ENCODE peak calls at places on chromosomes 5 and 9, in seven cellular contexts. D, H, N, O, G, E and U are unnamed samples.

GRCh38 chr5:45796959-45797553 is 100.9 kb upstream of the HCN1 start:
- DNase-seq in D (no peak), O (no peak), G (peak; percentile 9), E (no peak), N (no peak), H (no peak), U (no peak)

GRCh38 chr9:111621895-111622480 is 9.1 kb upstream of the DNAJC25 start:
- DNase-seq in O (no peak), E (peak; percentile 54), H (no peak), N (peak; percentile 15), D (peak; percentile 63), G (peak; percentile 52), U (no peak)

GRCh38 chr5:143263272-143263810 is 140.1 kb downstream of the NR3C1 start:
- DNase-seq in N (no peak), O (no peak), D (peak; percentile 15), E (no peak), G (peak; percentile 52), H (no peak), U (no peak)

GRCh38 chr5:75054110-75054930 is 2.0 kb upstream of the GCNT4 start:
- DNase-seq in N (no peak), H (no peak), O (no peak), E (no peak), D (peak; percentile 72), G (no peak), U (no peak)

GRCh38 chr5:140966293-140967225 is at the start of gene PCDHAC2:
- DNase-seq in H (peak; percentile 34), N (no peak), D (peak; percentile 18), G (peak; percentile 60), O (no peak), E (no peak), U (no peak)

GRCh38 chr9:124248066-124248465 is 9.7 kb upstream of the NEK6 start:
- DNase-seq in E (peak; percentile 31), G (no peak), N (no peak), H (no peak), D (no peak), O (no peak), U (no peak)

GRCh38 chr5:16578474-16578883 is 38.3 kb downstream of the RETREG1 start:
- DNase-seq in G (no peak), E (no peak), O (no peak), N (no peak), D (no peak), H (peak; percentile 84), U (no peak)

GRCh38 chr9:126301985-126302603 is 24.5 kb upstream of the MVB12B start:
- DNase-seq in G (peak; percentile 74), N (peak; percentile 42), E (peak; percentile 72), O (peak; percentile 30), H (peak; percentile 67), D (peak; percentile 77), U (peak; percentile 37)

GRCh38 chr9:87118594-87118993 is 171.3 kb upstream of the GAS1 start:
- DNase-seq in H (no peak), G (no peak), N (no peak), D (no peak), O (no peak), E (peak; percentile 28), U (no peak)

GRCh38 chr5:173800340-173800739 is 87.8 kb upstream of the CPEB4 start:
- DNase-seq in H (no peak), D (no peak), E (peak; percentile 29), G (no peak), O (no peak), N (no peak), U (no peak)

GRCh38 chr9:5389109-5389732 is 48.5 kb downstream of the PLGRKT start:
- DNase-seq in H (no peak), O (no peak), N (no peak), D (peak; percentile 53), E (peak; percentile 88), G (peak; percentile 73), U (peak; percentile 54)

GRCh38 chr9:130268521-130269131 is 3.1 kb downstream of the HMCN2 start:
- DNase-seq in G (no peak), E (no peak), N (no peak), O (no peak), H (peak; percentile 96), D (no peak), U (no peak)

GRCh38 chr9:20292002-20292401 is 330.3 kb downstream of the MLLT3 start:
- DNase-seq in D (no peak), E (peak; percentile 44), O (no peak), N (no peak), G (no peak), H (no peak), U (no peak)

GRCh38 chr9:91949293-91949945 is 609 bp downstream of the ROR2 start:
- DNase-seq in G (no peak), D (no peak), E (peak; percentile 6), N (no peak), H (peak; percentile 12), O (no peak), U (no peak)

GRCh38 chr9:83509372-83509771 is 28.8 kb downstream of the FRMD3 start:
- DNase-seq in O (no peak), G (no peak), H (no peak), D (peak; percentile 58), N (no peak), E (peak; percentile 96), U (no peak)

GRCh38 chr5:131541766-131542165 is 93.3 kb downstream of the RAPGEF6 start:
- DNase-seq in E (no peak), O (no peak), H (no peak), N (no peak), D (no peak), G (peak; percentile 78), U (no peak)

GRCh38 chr5:122586351-122586750 is 188.5 kb upstream of the SNX2 start:
- DNase-seq in E (peak; percentile 46), N (no peak), H (no peak), O (no peak), D (peak; percentile 72), G (no peak), U (peak; percentile 8)

GRCh38 chr5:31052937-31053658 is 140.4 kb upstream of the CDH6 start:
- DNase-seq in N (no peak), D (no peak), E (no peak), O (no peak), G (peak; percentile 77), H (no peak), U (no peak)

GRCh38 chr5:153158608-153159007 is 331.9 kb upstream of the GRIA1 start:
- DNase-seq in E (no peak), D (no peak), G (no peak), N (no peak), H (peak; percentile 58), O (no peak), U (no peak)

GRCh38 chr5:175671013-175671412 is 13.1 kb downstream of the HRH2 start:
- DNase-seq in H (no peak), O (no peak), N (no peak), D (no peak), G (no peak), E (no peak), U (no peak)

GRCh38 chr9:68705636-68706578 is 867 bp downstream of the PIP5K1B start:
- DNase-seq in D (no peak), N (no peak), G (no peak), H (peak; percentile 3), O (no peak), E (no peak), U (no peak)

GRCh38 chr5:146188358-146188757 is 5.9 kb upstream of the LARS1 start:
- DNase-seq in G (peak; percentile 92), N (no peak), H (no peak), O (no peak), E (peak; percentile 73), D (no peak), U (peak; percentile 21)

GRCh38 chr9:134618163-134618822 is 23.3 kb upstream of the COL5A1 start:
- DNase-seq in G (no peak), D (no peak), N (no peak), O (no peak), E (peak; percentile 22), H (no peak), U (no peak)

GRCh38 chr5:124555179-124555578 is 191.3 kb downstream of the ZNF608 start:
- DNase-seq in E (no peak), H (no peak), D (no peak), O (no peak), G (no peak), N (no peak), U (no peak)

GRCh38 chr9:92759990-92760893 is 4.4 kb downstream of the BICD2 start:
- DNase-seq in G (no peak), O (no peak), N (no peak), E (no peak), D (no peak), H (no peak), U (no peak)

GRCh38 chr5:172550996-172551395 is 90.1 kb upstream of the NEURL1B start:
- DNase-seq in G (no peak), H (no peak), D (no peak), O (no peak), E (no peak), N (no peak), U (no peak)

GRCh38 chr5:173968154-173968553 is 20.8 kb upstream of the C5orf47 start:
- DNase-seq in D (no peak), H (no peak), E (no peak), N (no peak), G (no peak), O (no peak), U (no peak)

GRCh38 chr9:89422151-89422918 is 75.6 kb downstream of the SEMA4D start:
- DNase-seq in D (peak; percentile 29), H (no peak), E (peak; percentile 76), G (peak; percentile 15), N (peak; percentile 73), O (no peak), U (peak; percentile 16)

GRCh38 chr5:16066810-16067209 is 112.8 kb downstream of the MARCHF11 start:
- DNase-seq in H (no peak), O (no peak), D (no peak), G (no peak), N (no peak), E (peak; percentile 3), U (no peak)

GRCh38 chr9:130530932-130531331 is 48.4 kb upstream of the FUBP3 start:
- DNase-seq in E (no peak), G (peak; percentile 18), H (no peak), O (no peak), N (no peak), D (peak; percentile 58), U (no peak)

GRCh38 chr5:79200573-79201183 is 35.3 kb upstream of the JMY start:
- DNase-seq in E (peak; percentile 34), H (no peak), D (peak; percentile 40), G (peak; percentile 52), O (no peak), N (no peak), U (no peak)

GRCh38 chr5:67065237-67065636 is 131.4 kb downstream of the CD180 start:
- DNase-seq in N (peak; percentile 27), H (peak; percentile 14), D (no peak), O (no peak), E (no peak), G (no peak), U (no peak)

GRCh38 chr9:105129731-105130130 is 114.7 kb upstream of the SLC44A1 start:
- DNase-seq in D (no peak), O (no peak), N (no peak), G (no peak), H (no peak), E (no peak), U (no peak)

GRCh38 chr5:40037703-40038102 is 612.9 kb upstream of the DAB2 start:
- DNase-seq in N (no peak), O (no peak), H (no peak), G (no peak), E (no peak), D (no peak), U (no peak)

GRCh38 chr5:132225165-132226032 is 2.3 kb downstream of the P4HA2 start:
- DNase-seq in E (peak; percentile 95), O (no peak), N (peak; percentile 11), G (peak; percentile 36), H (peak; percentile 60), D (peak; percentile 89), U (no peak)

GRCh38 chr9:129421371-129421770 is 199.5 kb downstream of the C9orf50 start:
- DNase-seq in D (no peak), G (no peak), H (no peak), N (no peak), O (no peak), E (no peak), U (no peak)

GRCh38 chr5:1026700-1027621 is 18.4 kb downstream of the NKD2 start:
- DNase-seq in G (no peak), E (no peak), H (no peak), D (no peak), N (no peak), O (no peak), U (no peak)

GRCh38 chr9:130542457-130543228 is 36.7 kb upstream of the FUBP3 start:
- DNase-seq in N (no peak), D (no peak), E (no peak), H (no peak), O (no peak), G (peak; percentile 3), U (no peak)